ENCODE peak calls at places on chromosomes 13 and 19, in six cellular contexts. S is non-pigmented ciliary epithelial cell; F is Calu3; L is activated naive CD4-positive, alpha-beta T cell; V is stimulated activated CD4-positive, alpha-beta T cell treated with anti-CD3 and anti-CD28 coated beads, Interleukin-12 subunit alpha, Interleukin-12 subunit beta, amount 100 ng/mL, for 24 hours; Z is activated T-cell treated with anti-CD3 and anti-CD28 coated beads, Interleukin-2, amount 50 U/mL, for 72 hours. U is an unnamed sample.

GRCh38 chr19:58559275-58560006 is 1.0 kb upstream of the UBE2M start:
- DNase-seq in S (no peak), F (peak; percentile 92), L (no peak), V (peak; percentile 82), Z (peak; percentile 86), U (peak; percentile 97)

GRCh38 chr13:26558074-26558805 is 757 bp downstream of the WASF3 start:
- DNase-seq in S (no peak), F (peak; percentile 3), L (no peak), V (no peak), Z (peak; percentile 3), U (no peak)

GRCh38 chr19:28023064-28023463 is 1189.9 kb downstream of the UQCRFS1 start:
- DNase-seq in S (peak; percentile 4), F (no peak), L (no peak), V (no peak), Z (no peak), U (no peak)

GRCh38 chr13:109918179-109918651 is 131.8 kb upstream of the IRS2 start:
- DNase-seq in S (no peak), F (no peak), L (no peak), V (no peak), Z (no peak), U (peak; percentile 5)

GRCh38 chr19:45571457-45572220 is 13.0 kb downstream of the OPA3 start:
- DNase-seq in S (no peak), F (no peak), L (no peak), V (no peak), Z (no peak), U (no peak)

GRCh38 chr19:13865578-13866462 is 11.1 kb upstream of the NANOS3 start:
- DNase-seq in S (no peak), F (no peak), L (no peak), V (no peak), Z (no peak), U (no peak)

GRCh38 chr13:114096811-114097503 is 35.5 kb downstream of the RASA3 start:
- DNase-seq in S (no peak), F (no peak), L (no peak), V (no peak), Z (no peak), U (no peak)

GRCh38 chr13:32330438-32330837 is 15.1 kb downstream of the BRCA2 start:
- DNase-seq in S (peak; percentile 13), F (no peak), L (no peak), V (no peak), Z (no peak), U (no peak)

GRCh38 chr19:55258476-55258827 is 365 bp downstream of the PPP6R1 start:
- DNase-seq in S (no peak), F (no peak), L (no peak), V (peak; percentile 38), Z (peak; percentile 65), U (no peak)

GRCh38 chr19:51020988-51021651 is 1.6 kb upstream of the KLK10 start:
- DNase-seq in S (peak; percentile 15), F (peak; percentile 61), L (no peak), V (no peak), Z (no peak), U (peak; percentile 97)

GRCh38 chr19:54179921-54180452 is 7.0 kb upstream of the TMC4 start:
- DNase-seq in S (no peak), F (no peak), L (no peak), V (no peak), Z (no peak), U (peak; percentile 99)

GRCh38 chr13:33649212-33649917 is 168.6 kb upstream of the RFC3 start:
- DNase-seq in S (no peak), F (no peak), L (no peak), V (no peak), Z (no peak), U (no peak)

GRCh38 chr19:12953456-12954149 is 3.4 kb downstream of the GADD45GIP1 start:
- DNase-seq in S (no peak), F (no peak), L (no peak), V (no peak), Z (no peak), U (no peak)

GRCh38 chr13:60701919-60702318 is 304.9 kb downstream of the TDRD3 start:
- DNase-seq in S (no peak), F (no peak), L (no peak), V (no peak), Z (no peak), U (no peak)

GRCh38 chr19:58474291-58474996 is 1.7 kb upstream of the ZNF446 start:
- DNase-seq in S (peak; percentile 60), F (no peak), L (no peak), V (no peak), Z (no peak), U (no peak)

GRCh38 chr13:111939285-111940278 is 127.4 kb upstream of the SOX1 start:
- DNase-seq in S (no peak), F (no peak), L (no peak), V (no peak), Z (no peak), U (no peak)

GRCh38 chr19:39265321-39265916 is 2.8 kb upstream of the IFNL2 start:
- DNase-seq in S (no peak), F (no peak), L (no peak), V (no peak), Z (no peak), U (no peak)

U was measured in HT-29.